ENCODE peak calls at places on chromosomes 3 and 15, in ten cellular contexts. One of them, this sample, is unnamed.
A peak's percentile ranks its signal among the peaks of the same experiment; 100 is the strongest.

GRCh38 chr3:163422671-163423070 is 1655.6 kb downstream of the SI start:
- DNase-seq in foreskin fibroblast: no peak
- DNase-seq in mammary epithelial cell: no peak
- DNase-seq in HCT116: no peak
- DNase-seq in left ventricle myocardium inferior: no peak
- DNase-seq in testis: no peak
- DNase-seq in endodermal cell: no peak
- DNase-seq in stomach: no peak
- DNase-seq in Calu3: no peak
- DNase-seq in cardiac fibroblast: no peak
- DNase-seq in this sample: no peak

GRCh38 chr3:140922634-140923033 is 19.0 kb upstream of the SLC25A36 start:
- DNase-seq in foreskin fibroblast: peak; percentile 58
- DNase-seq in mammary epithelial cell: no peak
- DNase-seq in HCT116: no peak
- DNase-seq in left ventricle myocardium inferior: no peak
- DNase-seq in testis: no peak
- DNase-seq in endodermal cell: no peak
- DNase-seq in stomach: no peak
- DNase-seq in Calu3: no peak
- DNase-seq in cardiac fibroblast: peak; percentile 49
- DNase-seq in this sample: no peak

GRCh38 chr3:149095487-149095886 is 9.2 kb upstream of the HLTF start:
- DNase-seq in foreskin fibroblast: no peak
- DNase-seq in mammary epithelial cell: no peak
- DNase-seq in HCT116: no peak
- DNase-seq in left ventricle myocardium inferior: no peak
- DNase-seq in testis: no peak
- DNase-seq in endodermal cell: no peak
- DNase-seq in stomach: no peak
- DNase-seq in Calu3: no peak
- DNase-seq in cardiac fibroblast: no peak
- DNase-seq in this sample: no peak

GRCh38 chr15:90829942-90830440 is 38.4 kb upstream of the FURIN start:
- DNase-seq in foreskin fibroblast: no peak
- DNase-seq in mammary epithelial cell: no peak
- DNase-seq in HCT116: no peak
- DNase-seq in left ventricle myocardium inferior: no peak
- DNase-seq in testis: no peak
- DNase-seq in endodermal cell: no peak
- DNase-seq in stomach: no peak
- DNase-seq in Calu3: no peak
- DNase-seq in cardiac fibroblast: no peak
- DNase-seq in this sample: no peak

GRCh38 chr3:23961064-23961463 is 16.0 kb downstream of the NR1D2 start:
- DNase-seq in foreskin fibroblast: peak; percentile 64
- DNase-seq in mammary epithelial cell: peak; percentile 80
- DNase-seq in HCT116: no peak
- DNase-seq in left ventricle myocardium inferior: no peak
- DNase-seq in testis: no peak
- DNase-seq in endodermal cell: no peak
- DNase-seq in stomach: no peak
- DNase-seq in Calu3: no peak
- DNase-seq in cardiac fibroblast: peak; percentile 36
- DNase-seq in this sample: no peak

GRCh38 chr3:63933459-63933858 is 21.3 kb upstream of the SCAANT1 start:
- DNase-seq in foreskin fibroblast: no peak
- DNase-seq in mammary epithelial cell: no peak
- DNase-seq in HCT116: no peak
- DNase-seq in left ventricle myocardium inferior: no peak
- DNase-seq in testis: no peak
- DNase-seq in endodermal cell: no peak
- DNase-seq in stomach: no peak
- DNase-seq in Calu3: no peak
- DNase-seq in cardiac fibroblast: no peak
- DNase-seq in this sample: no peak

GRCh38 chr15:85788796-85789495 is 5.8 kb downstream of the KLHL25 start:
- DNase-seq in foreskin fibroblast: no peak
- DNase-seq in mammary epithelial cell: no peak
- DNase-seq in HCT116: no peak
- DNase-seq in left ventricle myocardium inferior: no peak
- DNase-seq in testis: no peak
- DNase-seq in endodermal cell: peak; percentile 68
- DNase-seq in stomach: peak; percentile 79
- DNase-seq in Calu3: peak; percentile 86
- DNase-seq in cardiac fibroblast: no peak
- DNase-seq in this sample: no peak

GRCh38 chr15:27903405-27903804 is 195.7 kb downstream of the OCA2 start:
- DNase-seq in foreskin fibroblast: no peak
- DNase-seq in mammary epithelial cell: no peak
- DNase-seq in HCT116: no peak
- DNase-seq in left ventricle myocardium inferior: no peak
- DNase-seq in testis: no peak
- DNase-seq in endodermal cell: no peak
- DNase-seq in stomach: no peak
- DNase-seq in Calu3: no peak
- DNase-seq in cardiac fibroblast: no peak
- DNase-seq in this sample: no peak

GRCh38 chr3:33134026-33134625 is 20.3 kb downstream of the CRTAP start:
- DNase-seq in foreskin fibroblast: peak; percentile 62
- DNase-seq in mammary epithelial cell: peak; percentile 34
- DNase-seq in HCT116: no peak
- DNase-seq in left ventricle myocardium inferior: no peak
- DNase-seq in testis: no peak
- DNase-seq in endodermal cell: no peak
- DNase-seq in stomach: no peak
- DNase-seq in Calu3: no peak
- DNase-seq in cardiac fibroblast: peak; percentile 74
- DNase-seq in this sample: no peak

GRCh38 chr15:85759391-85759790 is 35.3 kb downstream of the KLHL25 start:
- DNase-seq in foreskin fibroblast: no peak
- DNase-seq in mammary epithelial cell: no peak
- DNase-seq in HCT116: no peak
- DNase-seq in left ventricle myocardium inferior: no peak
- DNase-seq in testis: peak; percentile 84
- DNase-seq in endodermal cell: no peak
- DNase-seq in stomach: peak; percentile 66
- DNase-seq in Calu3: no peak
- DNase-seq in cardiac fibroblast: no peak
- DNase-seq in this sample: no peak

GRCh38 chr3:14434541-14435151 is 32.2 kb downstream of the SLC6A6 start:
- DNase-seq in foreskin fibroblast: no peak
- DNase-seq in mammary epithelial cell: no peak
- DNase-seq in HCT116: no peak
- DNase-seq in left ventricle myocardium inferior: peak; percentile 51
- DNase-seq in testis: no peak
- DNase-seq in endodermal cell: no peak
- DNase-seq in stomach: peak; percentile 85
- DNase-seq in Calu3: peak; percentile 20
- DNase-seq in cardiac fibroblast: no peak
- DNase-seq in this sample: no peak

GRCh38 chr3:197001972-197002700 is 27.5 kb downstream of the MELTF start:
- DNase-seq in foreskin fibroblast: peak; percentile 53
- DNase-seq in mammary epithelial cell: no peak
- DNase-seq in HCT116: no peak
- DNase-seq in left ventricle myocardium inferior: peak; percentile 21
- DNase-seq in testis: peak; percentile 30
- DNase-seq in endodermal cell: no peak
- DNase-seq in stomach: no peak
- DNase-seq in Calu3: no peak
- DNase-seq in cardiac fibroblast: peak; percentile 18
- DNase-seq in this sample: no peak

GRCh38 chr3:127538569-127538968 is 52.0 kb downstream of the TPRA1 start:
- DNase-seq in foreskin fibroblast: no peak
- DNase-seq in mammary epithelial cell: no peak
- DNase-seq in HCT116: no peak
- DNase-seq in left ventricle myocardium inferior: no peak
- DNase-seq in testis: no peak
- DNase-seq in endodermal cell: no peak
- DNase-seq in stomach: no peak
- DNase-seq in Calu3: no peak
- DNase-seq in cardiac fibroblast: no peak
- DNase-seq in this sample: no peak

GRCh38 chr15:51856714-51857380 is 27.4 kb downstream of the TMOD3 start:
- DNase-seq in foreskin fibroblast: no peak
- DNase-seq in mammary epithelial cell: no peak
- DNase-seq in HCT116: no peak
- DNase-seq in left ventricle myocardium inferior: no peak
- DNase-seq in testis: no peak
- DNase-seq in endodermal cell: no peak
- DNase-seq in stomach: no peak
- DNase-seq in Calu3: no peak
- DNase-seq in cardiac fibroblast: peak; percentile 48
- DNase-seq in this sample: no peak

GRCh38 chr3:197353867-197354180 is 55.4 kb upstream of the DLG1 start:
- DNase-seq in foreskin fibroblast: peak; percentile 44
- DNase-seq in mammary epithelial cell: no peak
- DNase-seq in HCT116: no peak
- DNase-seq in left ventricle myocardium inferior: no peak
- DNase-seq in testis: no peak
- DNase-seq in endodermal cell: no peak
- DNase-seq in stomach: no peak
- DNase-seq in Calu3: no peak
- DNase-seq in cardiac fibroblast: peak; percentile 50
- DNase-seq in this sample: no peak

GRCh38 chr15:86849563-86849962 is 769.9 kb downstream of the AGBL1 start:
- DNase-seq in foreskin fibroblast: no peak
- DNase-seq in mammary epithelial cell: no peak
- DNase-seq in HCT116: no peak
- DNase-seq in left ventricle myocardium inferior: peak; percentile 37
- DNase-seq in testis: no peak
- DNase-seq in endodermal cell: no peak
- DNase-seq in stomach: no peak
- DNase-seq in Calu3: no peak
- DNase-seq in cardiac fibroblast: no peak
- DNase-seq in this sample: no peak

GRCh38 chr15:20355256-20355868 is 186.2 kb downstream of the GOLGA6L6 start:
- DNase-seq in foreskin fibroblast: no peak
- DNase-seq in mammary epithelial cell: no peak
- DNase-seq in HCT116: no peak
- DNase-seq in left ventricle myocardium inferior: no peak
- DNase-seq in testis: no peak
- DNase-seq in endodermal cell: no peak
- DNase-seq in stomach: no peak
- DNase-seq in Calu3: no peak
- DNase-seq in cardiac fibroblast: no peak
- DNase-seq in this sample: no peak

DNA sequence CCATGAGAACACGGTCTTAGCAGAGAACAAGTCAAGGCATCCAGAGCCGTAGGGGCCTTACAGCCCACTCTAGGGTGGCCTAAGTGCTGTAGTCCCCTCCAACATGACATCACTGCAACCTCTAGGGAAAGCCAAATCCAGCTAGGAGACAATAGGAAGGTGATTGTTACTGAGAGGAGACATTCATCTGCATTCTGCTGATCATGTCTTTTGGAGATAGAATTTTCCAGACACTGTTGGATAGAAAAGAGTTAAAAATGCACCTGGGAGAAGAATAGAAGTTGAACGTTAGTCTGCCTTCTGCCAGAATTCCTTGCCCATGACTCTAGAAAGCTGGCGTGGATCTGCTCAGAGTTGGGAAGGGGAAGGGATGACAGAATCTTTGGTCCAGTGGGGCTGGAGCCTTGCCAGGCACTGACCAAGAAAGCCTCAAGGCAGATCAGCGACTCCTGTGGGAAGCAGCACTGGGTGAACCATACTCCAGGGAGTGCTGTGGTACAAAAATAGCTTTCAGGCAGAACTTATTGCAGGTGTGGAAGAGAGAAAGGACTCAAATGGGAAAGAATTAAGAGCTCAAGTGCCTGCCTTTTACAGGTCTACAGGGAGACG is 44.8 kb upstream of the RAF1 start:
- DNase-seq in foreskin fibroblast: peak; percentile 96
- DNase-seq in mammary epithelial cell: peak; percentile 93
- DNase-seq in HCT116: no peak
- DNase-seq in left ventricle myocardium inferior: peak; percentile 34
- DNase-seq in testis: peak; percentile 73
- DNase-seq in endodermal cell: no peak
- DNase-seq in stomach: peak; percentile 34
- DNase-seq in Calu3: no peak
- DNase-seq in cardiac fibroblast: peak; percentile 74
- DNase-seq in this sample: no peak
- TF ChIP-seq CTCF in foreskin fibroblast: peak; percentile 45
- TF ChIP-seq CTCF in mammary epithelial cell: peak; percentile 17
- TF ChIP-seq CTCF in HCT116: peak; percentile 43
- TF ChIP-seq CTCF in left ventricle myocardium inferior: peak; percentile 40
- TF ChIP-seq CTCF in testis: no peak
- TF ChIP-seq CTCF in endodermal cell: no peak
- TF ChIP-seq CTCF in stomach: no peak
- TF ChIP-seq CTCF in Calu3: no peak
- TF ChIP-seq CTCF in cardiac fibroblast: peak; percentile 18
- TF ChIP-seq CTCF in this sample: no peak

GRCh38 chr3:46908294-46908985 is 30.9 kb downstream of the PTH1R start:
- DNase-seq in foreskin fibroblast: peak; percentile 78
- DNase-seq in mammary epithelial cell: no peak
- DNase-seq in HCT116: no peak
- DNase-seq in left ventricle myocardium inferior: no peak
- DNase-seq in testis: no peak
- DNase-seq in endodermal cell: no peak
- DNase-seq in stomach: no peak
- DNase-seq in Calu3: no peak
- DNase-seq in cardiac fibroblast: peak; percentile 84
- DNase-seq in this sample: no peak
- TF ChIP-seq CTCF in foreskin fibroblast: peak; percentile 31
- TF ChIP-seq CTCF in mammary epithelial cell: peak; percentile 7
- TF ChIP-seq CTCF in HCT116: no peak
- TF ChIP-seq CTCF in left ventricle myocardium inferior: peak; percentile 30
- TF ChIP-seq CTCF in testis: no peak
- TF ChIP-seq CTCF in endodermal cell: no peak
- TF ChIP-seq CTCF in stomach: peak; percentile 22
- TF ChIP-seq CTCF in Calu3: no peak
- TF ChIP-seq CTCF in cardiac fibroblast: no peak
- TF ChIP-seq CTCF in this sample: peak; percentile 33

DNA sequence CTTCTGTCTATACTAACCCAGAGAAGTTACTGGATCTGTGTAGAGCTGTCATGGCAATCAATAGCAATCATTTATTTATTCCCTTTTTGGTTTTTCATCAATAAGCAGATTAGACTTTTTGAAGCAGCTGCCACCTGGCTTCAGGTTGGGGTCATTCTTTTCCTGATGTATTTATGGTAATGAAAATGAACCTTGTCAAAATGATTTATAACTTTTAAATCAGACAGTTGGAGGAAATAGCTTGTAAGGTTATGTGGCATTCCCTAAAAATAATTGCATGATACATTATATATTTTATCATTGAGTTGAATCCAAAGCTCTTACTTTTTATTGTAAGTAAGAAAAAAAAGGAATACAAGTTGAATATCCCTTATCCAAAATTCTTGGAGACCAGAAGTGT is 8.6 kb downstream of the TIPARP start:
- DNase-seq in foreskin fibroblast: no peak
- DNase-seq in mammary epithelial cell: no peak
- DNase-seq in HCT116: no peak
- DNase-seq in left ventricle myocardium inferior: no peak
- DNase-seq in testis: no peak
- DNase-seq in endodermal cell: no peak
- DNase-seq in stomach: no peak
- DNase-seq in Calu3: no peak
- DNase-seq in cardiac fibroblast: no peak
- DNase-seq in this sample: no peak
- TF ChIP-seq CTCF in foreskin fibroblast: no peak
- TF ChIP-seq CTCF in mammary epithelial cell: no peak
- TF ChIP-seq CTCF in HCT116: no peak
- TF ChIP-seq CTCF in left ventricle myocardium inferior: no peak
- TF ChIP-seq CTCF in testis: no peak
- TF ChIP-seq CTCF in endodermal cell: no peak
- TF ChIP-seq CTCF in stomach: no peak
- TF ChIP-seq CTCF in Calu3: no peak
- TF ChIP-seq CTCF in cardiac fibroblast: no peak
- TF ChIP-seq CTCF in this sample: no peak

GRCh38 chr3:132781922-132782321 is 59.7 kb upstream of the NPHP3 start:
- DNase-seq in foreskin fibroblast: no peak
- DNase-seq in mammary epithelial cell: no peak
- DNase-seq in HCT116: no peak
- DNase-seq in left ventricle myocardium inferior: no peak
- DNase-seq in testis: no peak
- DNase-seq in endodermal cell: no peak
- DNase-seq in stomach: no peak
- DNase-seq in Calu3: no peak
- DNase-seq in cardiac fibroblast: no peak
- DNase-seq in this sample: no peak
- TF ChIP-seq CTCF in foreskin fibroblast: no peak
- TF ChIP-seq CTCF in mammary epithelial cell: no peak
- TF ChIP-seq CTCF in HCT116: no peak
- TF ChIP-seq CTCF in left ventricle myocardium inferior: no peak
- TF ChIP-seq CTCF in testis: no peak
- TF ChIP-seq CTCF in endodermal cell: no peak
- TF ChIP-seq CTCF in stomach: no peak
- TF ChIP-seq CTCF in Calu3: no peak
- TF ChIP-seq CTCF in cardiac fibroblast: no peak
- TF ChIP-seq CTCF in this sample: no peak

This sample was measured in right atrium auricular region.